ENCODE peak calls at places on chromosome 14, in eight cellular contexts. One of them, this sample, is unnamed. For H3K9me3, the result is how much of the 10 kb centered on the place peaks cover.

GRCh38 chr14:37090026-37090425 is 82.4 kb downstream of the SLC25A21 start:
- DNase-seq in transverse colon: no peak
- DNase-seq in A549: no peak
- DNase-seq in ovary: no peak
- DNase-seq in GM23248: peak
- DNase-seq in neuronal stem cell: no peak
- DNase-seq in PC-3: no peak
- DNase-seq in stomach: no peak
- DNase-seq in this sample: no peak

GRCh38 chr14:36293824-36294223 is 26.6 kb downstream of the MBIP start:
- DNase-seq in transverse colon: no peak
- DNase-seq in A549: no peak
- DNase-seq in ovary: no peak
- DNase-seq in GM23248: peak
- DNase-seq in neuronal stem cell: no peak
- DNase-seq in PC-3: no peak
- DNase-seq in stomach: no peak
- DNase-seq in this sample: no peak

GRCh38 chr14:74765721-74766120 is 2.6 kb downstream of the YLPM1 start:
- DNase-seq in transverse colon: no peak
- DNase-seq in A549: no peak
- DNase-seq in ovary: no peak
- DNase-seq in GM23248: no peak
- DNase-seq in neuronal stem cell: no peak
- DNase-seq in PC-3: no peak
- DNase-seq in stomach: no peak
- DNase-seq in this sample: no peak

GRCh38 chr14:79438696-79439342 is 772.5 kb downstream of the DIO2 start:
- DNase-seq in transverse colon: no peak
- DNase-seq in A549: no peak
- DNase-seq in ovary: no peak
- DNase-seq in GM23248: no peak
- DNase-seq in neuronal stem cell: no peak
- DNase-seq in PC-3: no peak
- DNase-seq in stomach: no peak
- DNase-seq in this sample: no peak

GRCh38 chr14:95018845-95019244 is 138.5 kb downstream of the DICER1 start:
- DNase-seq in transverse colon: no peak
- DNase-seq in A549: no peak
- DNase-seq in ovary: no peak
- DNase-seq in GM23248: peak
- DNase-seq in neuronal stem cell: no peak
- DNase-seq in PC-3: no peak
- DNase-seq in stomach: no peak
- DNase-seq in this sample: no peak

GRCh38 chr14:61179776-61180398 is 101.3 kb downstream of the TMEM30B start:
- DNase-seq in transverse colon: no peak
- DNase-seq in A549: no peak
- DNase-seq in ovary: no peak
- DNase-seq in GM23248: no peak
- DNase-seq in neuronal stem cell: no peak
- DNase-seq in PC-3: no peak
- DNase-seq in stomach: no peak
- DNase-seq in this sample: no peak

GRCh38 chr14:57749267-57749666 is 116.6 kb downstream of the SLC35F4 start:
- DNase-seq in transverse colon: no peak
- DNase-seq in A549: no peak
- DNase-seq in ovary: no peak
- DNase-seq in GM23248: peak
- DNase-seq in neuronal stem cell: no peak
- DNase-seq in PC-3: peak
- DNase-seq in stomach: no peak
- DNase-seq in this sample: no peak

GRCh38 chr14:65434216-65434850 is 21.8 kb downstream of the FUT8 start:
- DNase-seq in transverse colon: no peak
- DNase-seq in A549: no peak
- DNase-seq in ovary: no peak
- DNase-seq in GM23248: no peak
- DNase-seq in neuronal stem cell: no peak
- DNase-seq in PC-3: no peak
- DNase-seq in stomach: no peak
- DNase-seq in this sample: no peak

GRCh38 chr14:37594916-37595808 is at the start of the genes FOXA1 and TTC6:
- DNase-seq in transverse colon: peak
- DNase-seq in A549: peak
- DNase-seq in ovary: no peak
- DNase-seq in GM23248: peak
- DNase-seq in neuronal stem cell: peak
- DNase-seq in PC-3: peak
- DNase-seq in stomach: peak
- DNase-seq in this sample: peak

GRCh38 chr14:81434230-81434629 is 34.1 kb upstream of the STON2 start:
- DNase-seq in transverse colon: no peak
- DNase-seq in A549: no peak
- DNase-seq in ovary: no peak
- DNase-seq in GM23248: no peak
- DNase-seq in neuronal stem cell: no peak
- DNase-seq in PC-3: no peak
- DNase-seq in stomach: no peak
- DNase-seq in this sample: no peak

GRCh38 chr14:83741269-83741668 is 1788.7 kb upstream of the FLRT2 start:
- DNase-seq in transverse colon: no peak
- DNase-seq in A549: no peak
- DNase-seq in ovary: no peak
- DNase-seq in GM23248: no peak
- DNase-seq in neuronal stem cell: no peak
- DNase-seq in PC-3: no peak
- DNase-seq in stomach: no peak
- DNase-seq in this sample: no peak

GRCh38 chr14:91897121-91897701 is 29.9 kb upstream of the TC2N start:
- DNase-seq in transverse colon: peak
- DNase-seq in A549: no peak
- DNase-seq in ovary: no peak
- DNase-seq in GM23248: peak
- DNase-seq in neuronal stem cell: no peak
- DNase-seq in PC-3: peak
- DNase-seq in stomach: peak
- DNase-seq in this sample: peak

GRCh38 chr14:46574236-46574970 is 77.2 kb downstream of the RPL10L start:
- DNase-seq in transverse colon: no peak
- DNase-seq in A549: no peak
- DNase-seq in ovary: no peak
- DNase-seq in GM23248: no peak
- DNase-seq in neuronal stem cell: no peak
- DNase-seq in PC-3: peak
- DNase-seq in stomach: no peak
- DNase-seq in this sample: no peak

GRCh38 chr14:49303952-49304516 is 282.1 kb downstream of the RPS29 start:
- DNase-seq in transverse colon: no peak
- DNase-seq in A549: no peak
- DNase-seq in ovary: peak
- DNase-seq in GM23248: peak
- DNase-seq in neuronal stem cell: peak
- DNase-seq in PC-3: peak
- DNase-seq in stomach: no peak
- DNase-seq in this sample: no peak

GRCh38 chr14:63993992-63994391 is 141.2 kb downstream of the SYNE2 start:
- DNase-seq in transverse colon: no peak
- DNase-seq in A549: no peak
- DNase-seq in ovary: no peak
- DNase-seq in GM23248: no peak
- DNase-seq in neuronal stem cell: no peak
- DNase-seq in PC-3: peak
- DNase-seq in stomach: no peak
- DNase-seq in this sample: no peak

GRCh38 chr14:63752449-63753169 is 24.7 kb upstream of the SGPP1 start:
- DNase-seq in transverse colon: no peak
- DNase-seq in A549: no peak
- DNase-seq in ovary: no peak
- DNase-seq in GM23248: peak
- DNase-seq in neuronal stem cell: no peak
- DNase-seq in PC-3: peak
- DNase-seq in stomach: no peak
- DNase-seq in this sample: no peak

GRCh38 chr14:50064993-50065392 is 51.4 kb downstream of the VCPKMT start:
- DNase-seq in transverse colon: peak
- DNase-seq in A549: no peak
- DNase-seq in ovary: no peak
- DNase-seq in GM23248: peak
- DNase-seq in neuronal stem cell: no peak
- DNase-seq in PC-3: no peak
- DNase-seq in stomach: peak
- DNase-seq in this sample: peak

GRCh38 chr14:65303902-65304222 is 108.7 kb upstream of the FUT8 start:
- DNase-seq in transverse colon: no peak
- DNase-seq in A549: no peak
- DNase-seq in ovary: no peak
- DNase-seq in GM23248: no peak
- DNase-seq in neuronal stem cell: no peak
- DNase-seq in PC-3: no peak
- DNase-seq in stomach: no peak
- DNase-seq in this sample: no peak

GRCh38 chr14:95889236-95889979 is 12.8 kb downstream of the TUNAR start:
- DNase-seq in transverse colon: no peak
- DNase-seq in A549: no peak
- DNase-seq in ovary: no peak
- DNase-seq in GM23248: no peak
- DNase-seq in neuronal stem cell: no peak
- DNase-seq in PC-3: no peak
- DNase-seq in stomach: no peak
- DNase-seq in this sample: no peak

GRCh38 chr14:106346534-106347290 is 820.3 kb downstream of the TMEM121 start:
- DNase-seq in transverse colon: no peak
- DNase-seq in A549: no peak
- DNase-seq in ovary: no peak
- DNase-seq in GM23248: no peak
- DNase-seq in neuronal stem cell: no peak
- DNase-seq in PC-3: no peak
- DNase-seq in stomach: no peak
- DNase-seq in this sample: no peak
- H3K9me3 ChIP-seq in transverse colon: under half
- H3K9me3 ChIP-seq in A549: under half
- H3K9me3 ChIP-seq in ovary: under half
- H3K9me3 ChIP-seq in GM23248: under half
- H3K9me3 ChIP-seq in neuronal stem cell: under half
- H3K9me3 ChIP-seq in PC-3: under half
- H3K9me3 ChIP-seq in stomach: under half
- H3K9me3 ChIP-seq in this sample: under half

GRCh38 chr14:21072781-21073339 is 2.8 kb downstream of the ARHGEF40 start:
- DNase-seq in transverse colon: peak
- DNase-seq in A549: no peak
- DNase-seq in ovary: no peak
- DNase-seq in GM23248: no peak
- DNase-seq in neuronal stem cell: no peak
- DNase-seq in PC-3: no peak
- DNase-seq in stomach: peak
- DNase-seq in this sample: no peak

GRCh38 chr14:21071225-21072041 is 1.3 kb downstream of the ARHGEF40 start:
- DNase-seq in transverse colon: peak
- DNase-seq in A549: peak
- DNase-seq in ovary: peak
- DNase-seq in GM23248: peak
- DNase-seq in neuronal stem cell: peak
- DNase-seq in PC-3: peak
- DNase-seq in stomach: peak
- DNase-seq in this sample: peak

GRCh38 chr14:21073921-21074320 is 3.8 kb downstream of the ARHGEF40 start:
- DNase-seq in transverse colon: no peak
- DNase-seq in A549: no peak
- DNase-seq in ovary: no peak
- DNase-seq in GM23248: no peak
- DNase-seq in neuronal stem cell: no peak
- DNase-seq in PC-3: no peak
- DNase-seq in stomach: no peak
- DNase-seq in this sample: no peak

GRCh38 chr14:21070610-21071224 is 613 bp downstream of the ARHGEF40 start:
- DNase-seq in transverse colon: peak
- DNase-seq in A549: peak
- DNase-seq in ovary: peak
- DNase-seq in GM23248: peak
- DNase-seq in neuronal stem cell: peak
- DNase-seq in PC-3: no peak
- DNase-seq in stomach: no peak
- DNase-seq in this sample: peak

GRCh38 chr14:21072102-21072501 is 2.0 kb downstream of the ARHGEF40 start:
- DNase-seq in transverse colon: no peak
- DNase-seq in A549: peak
- DNase-seq in ovary: peak
- DNase-seq in GM23248: peak
- DNase-seq in neuronal stem cell: no peak
- DNase-seq in PC-3: no peak
- DNase-seq in stomach: no peak
- DNase-seq in this sample: no peak
- H3K4me3 ChIP-seq in transverse colon: peak
- H3K4me3 ChIP-seq in A549: peak
- H3K4me3 ChIP-seq in ovary: peak
- H3K4me3 ChIP-seq in GM23248: peak
- H3K4me3 ChIP-seq in neuronal stem cell: no peak
- H3K4me3 ChIP-seq in PC-3: no peak
- H3K4me3 ChIP-seq in stomach: peak
- H3K4me3 ChIP-seq in this sample: no peak

DNA sequence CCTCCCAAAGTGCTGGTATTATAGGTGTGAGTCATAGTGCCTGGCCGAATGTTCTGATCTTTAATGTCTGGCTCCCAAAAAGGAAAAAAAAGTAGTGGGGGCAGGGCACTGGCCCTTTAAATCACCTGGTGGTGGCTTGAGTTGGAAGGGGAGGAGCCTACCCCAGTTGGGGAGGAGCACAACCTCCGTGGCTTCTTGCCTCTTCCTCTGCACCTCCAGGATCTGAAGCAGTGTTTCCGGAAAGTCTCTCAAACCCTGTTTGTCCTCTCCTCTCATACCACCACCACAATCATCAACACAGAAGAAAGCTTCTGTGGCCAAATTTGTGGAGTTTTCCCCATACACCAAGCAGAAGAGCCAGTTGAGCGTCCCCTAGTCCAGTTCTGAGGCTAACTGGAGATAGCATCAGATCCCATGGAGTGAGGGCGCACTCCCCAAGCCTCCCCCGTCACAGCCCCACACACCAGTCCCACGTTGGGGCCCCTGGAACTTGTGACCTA is 24.3 kb upstream of the RCOR1 start:
- DNase-seq in transverse colon: peak
- DNase-seq in A549: peak
- DNase-seq in ovary: no peak
- DNase-seq in GM23248: no peak
- DNase-seq in neuronal stem cell: no peak
- DNase-seq in PC-3: peak
- DNase-seq in stomach: peak
- DNase-seq in this sample: no peak
- H3K27ac ChIP-seq in transverse colon: no peak
- H3K27ac ChIP-seq in A549: peak
- H3K27ac ChIP-seq in ovary: no peak
- H3K27ac ChIP-seq in GM23248: no peak
- H3K27ac ChIP-seq in neuronal stem cell: no peak
- H3K27ac ChIP-seq in PC-3: no peak
- H3K27ac ChIP-seq in stomach: no peak
- H3K27ac ChIP-seq in this sample: no peak

DNA sequence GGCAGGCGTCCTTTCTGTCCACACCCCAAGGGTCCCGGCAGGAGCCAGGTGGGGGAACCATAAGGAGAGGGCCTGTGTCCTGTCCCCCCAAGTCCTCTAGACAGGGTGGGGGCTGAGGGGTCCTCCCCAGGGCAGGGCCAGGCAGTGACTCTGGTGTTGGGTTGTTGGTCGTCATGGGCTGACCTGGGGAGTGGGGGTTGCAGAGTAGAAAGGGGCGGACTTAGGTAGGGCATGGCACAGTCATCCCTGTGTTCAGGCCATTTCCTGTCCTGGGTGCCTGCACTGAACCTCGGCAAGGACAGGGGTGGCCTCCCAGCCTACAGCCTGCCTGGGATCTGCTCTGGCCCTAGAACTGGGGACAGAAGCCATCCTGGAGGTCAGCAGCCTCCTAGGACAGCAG is 356.2 kb downstream of the TMEM121 start:
- DNase-seq in transverse colon: peak
- DNase-seq in A549: no peak
- DNase-seq in ovary: peak
- DNase-seq in GM23248: no peak
- DNase-seq in neuronal stem cell: no peak
- DNase-seq in PC-3: no peak
- DNase-seq in stomach: peak
- DNase-seq in this sample: peak
- H3K9me3 ChIP-seq in transverse colon: under half
- H3K9me3 ChIP-seq in A549: under half
- H3K9me3 ChIP-seq in ovary: under half
- H3K9me3 ChIP-seq in GM23248: under half
- H3K9me3 ChIP-seq in neuronal stem cell: half or more
- H3K9me3 ChIP-seq in PC-3: under half
- H3K9me3 ChIP-seq in stomach: under half
- H3K9me3 ChIP-seq in this sample: under half

This sample was measured in aorta.